ENCODE peak calls at places on chromosome 21, in ten cellular contexts. G is right cardiac atrium; W is CD8-positive, alpha-beta T cell; X is BE2C; O is cardiac muscle cell; J is psoas muscle; Y is small intestine; B is adrenal gland; H is left ventricle myocardium inferior; C is left lung. U is an unnamed sample. For H3K9me3, the result is how much of the 10 kb centered on the place peaks cover.

GRCh38 chr21:39000496-39000895 is 182.8 kb downstream of the PSMG1 start:
- DNase-seq in G (no peak), W (no peak), X (no peak), O (no peak), J (no peak), Y (no peak), B (no peak), H (no peak), C (peak), U (no peak)

GRCh38 chr21:37367758-37368535 is 1.4 kb downstream of the DYRK1A start:
- DNase-seq in G (peak), W (no peak), X (peak), O (peak), J (peak), Y (peak), B (peak), H (peak), C (peak), U (no peak)

GRCh38 chr21:42537106-42537742 is 23.6 kb downstream of the SLC37A1 start:
- DNase-seq in G (no peak), W (no peak), X (no peak), O (no peak), J (no peak), Y (peak), B (no peak), H (no peak), C (peak), U (no peak)

GRCh38 chr21:41256771-41257702 is 59.6 kb upstream of the FAM3B start:
- DNase-seq in G (no peak), W (no peak), X (no peak), O (no peak), J (no peak), Y (no peak), B (no peak), H (no peak), C (no peak), U (no peak)

GRCh38 chr21:39004776-39005605 is 178.3 kb downstream of the PSMG1 start:
- DNase-seq in G (peak), W (no peak), X (no peak), O (no peak), J (no peak), Y (no peak), B (no peak), H (peak), C (peak), U (no peak)

GRCh38 chr21:37868896-37869295 is 47.4 kb downstream of the KCNJ6 start:
- DNase-seq in G (no peak), W (no peak), X (no peak), O (no peak), J (no peak), Y (no peak), B (no peak), H (no peak), C (no peak), U (no peak)

GRCh38 chr21:20997633-20998455 is at the start of gene NCAM2:
- DNase-seq in G (peak), W (peak), X (peak), O (peak), J (peak), Y (peak), B (peak), H (peak), C (peak), U (no peak)

GRCh38 chr21:32389337-32390015 is 3.3 kb downstream of the URB1 start:
- DNase-seq in G (no peak), W (no peak), X (no peak), O (no peak), J (no peak), Y (no peak), B (no peak), H (no peak), C (no peak), U (no peak)

GRCh38 chr21:42744520-42745445 is 91.4 kb downstream of the PDE9A start:
- DNase-seq in G (no peak), W (no peak), X (no peak), O (no peak), J (no peak), Y (no peak), B (no peak), H (no peak), C (peak), U (no peak)

GRCh38 chr21:29372063-29372802 is 73.5 kb downstream of the BACH1 start:
- DNase-seq in G (no peak), W (peak), X (peak), O (peak), J (no peak), Y (peak), B (peak), H (no peak), C (no peak), U (peak)

GRCh38 chr21:32340863-32341848 is 42.5 kb downstream of the MRAP start:
- DNase-seq in G (no peak), W (no peak), X (no peak), O (no peak), J (no peak), Y (no peak), B (no peak), H (no peak), C (no peak), U (no peak)

GRCh38 chr21:46544003-46544402 is 60.9 kb downstream of the S100B start:
- DNase-seq in G (no peak), W (no peak), X (no peak), O (no peak), J (no peak), Y (no peak), B (no peak), H (no peak), C (no peak), U (no peak)

GRCh38 chr21:44259082-44259705 is 2.5 kb downstream of the DNMT3L start:
- DNase-seq in G (no peak), W (no peak), X (no peak), O (no peak), J (no peak), Y (no peak), B (no peak), H (no peak), C (no peak), U (no peak)

GRCh38 chr21:25791321-25791720 is 56.5 kb downstream of the GABPA start:
- DNase-seq in G (no peak), W (no peak), X (peak), O (no peak), J (no peak), Y (no peak), B (no peak), H (no peak), C (no peak), U (peak)

GRCh38 chr21:45590246-45590725 is 48.0 kb upstream of the SLC19A1 start:
- DNase-seq in G (peak), W (peak), X (peak), O (peak), J (peak), Y (peak), B (peak), H (peak), C (peak), U (no peak)

GRCh38 chr21:16792155-16792554 is 720.7 kb upstream of the CXADR start:
- DNase-seq in G (no peak), W (no peak), X (no peak), O (no peak), J (no peak), Y (no peak), B (no peak), H (no peak), C (no peak), U (no peak)

GRCh38 chr21:42539342-42539741 is 25.7 kb downstream of the SLC37A1 start:
- DNase-seq in G (no peak), W (no peak), X (no peak), O (no peak), J (no peak), Y (no peak), B (no peak), H (no peak), C (no peak), U (no peak)

GRCh38 chr21:42075686-42076471 is 4.8 kb downstream of the UMODL1 start:
- DNase-seq in G (no peak), W (no peak), X (no peak), O (no peak), J (no peak), Y (no peak), B (no peak), H (no peak), C (no peak), U (no peak)

GRCh38 chr21:20639026-20639425 is 359.2 kb upstream of the NCAM2 start:
- DNase-seq in G (no peak), W (no peak), X (no peak), O (no peak), J (no peak), Y (no peak), B (no peak), H (no peak), C (no peak), U (no peak)

GRCh38 chr21:42421018-42421793 is 17.5 kb downstream of the UBASH3A start:
- DNase-seq in G (no peak), W (no peak), X (no peak), O (no peak), J (no peak), Y (peak), B (no peak), H (no peak), C (no peak), U (no peak)

GRCh38 chr21:42010507-42011493 is 640 bp upstream of the ZBTB21 start:
- DNase-seq in G (peak), W (peak), X (peak), O (peak), J (peak), Y (peak), B (peak), H (no peak), C (no peak), U (no peak)

GRCh38 chr21:34528131-34528561 is 16.1 kb upstream of the KCNE1 start:
- DNase-seq in G (no peak), W (no peak), X (no peak), O (no peak), J (no peak), Y (no peak), B (no peak), H (no peak), C (no peak), U (no peak)

GRCh38 chr21:40386301-40386911 is 460.6 kb downstream of the DSCAM start:
- DNase-seq in G (peak), W (no peak), X (peak), O (peak), J (peak), Y (peak), B (peak), H (peak), C (peak), U (no peak)

GRCh38 chr21:39083377-39084008 is 99.8 kb downstream of the PSMG1 start:
- DNase-seq in G (no peak), W (no peak), X (no peak), O (no peak), J (no peak), Y (peak), B (no peak), H (no peak), C (peak), U (no peak)

GRCh38 chr21:46089285-46089684 is 8.6 kb upstream of the COL6A2 start:
- DNase-seq in G (no peak), W (no peak), X (no peak), O (no peak), J (no peak), Y (no peak), B (no peak), H (no peak), C (no peak), U (no peak)

GRCh38 chr21:41508415-41509205 is 652 bp upstream of the TMPRSS2 start:
- DNase-seq in G (no peak), W (no peak), X (no peak), O (no peak), J (no peak), Y (peak), B (no peak), H (no peak), C (no peak), U (no peak)

GRCh38 chr21:43974791-43975468 is 37.2 kb upstream of the TRAPPC10 start:
- DNase-seq in G (no peak), W (no peak), X (no peak), O (no peak), J (no peak), Y (no peak), B (no peak), H (no peak), C (no peak), U (no peak)

GRCh38 chr21:17783816-17784598 is 35.1 kb downstream of the C21orf91 start:
- DNase-seq in G (no peak), W (no peak), X (no peak), O (no peak), J (no peak), Y (peak), B (no peak), H (no peak), C (no peak), U (no peak)

GRCh38 chr21:15209224-15209623 is 144.4 kb upstream of the NRIP1 start:
- DNase-seq in G (no peak), W (no peak), X (no peak), O (no peak), J (no peak), Y (no peak), B (no peak), H (no peak), C (no peak), U (no peak)

GRCh38 chr21:45719177-45719802 is 75.8 kb downstream of the PCBP3 start:
- DNase-seq in G (no peak), W (no peak), X (no peak), O (no peak), J (no peak), Y (no peak), B (no peak), H (no peak), C (no peak), U (no peak)

GRCh38 chr21:37257526-37257966 is 9.6 kb downstream of the VPS26C start:
- DNase-seq in G (peak), W (no peak), X (peak), O (no peak), J (peak), Y (peak), B (peak), H (peak), C (peak), U (no peak)

GRCh38 chr21:14957836-14958235 is 107.0 kb downstream of the NRIP1 start:
- DNase-seq in G (no peak), W (no peak), X (no peak), O (no peak), J (no peak), Y (no peak), B (no peak), H (no peak), C (no peak), U (no peak)

GRCh38 chr21:43639470-43640178 is 19.7 kb downstream of the HSF2BP start:
- DNase-seq in G (no peak), W (no peak), X (no peak), O (no peak), J (no peak), Y (peak), B (no peak), H (no peak), C (no peak), U (no peak)

GRCh38 chr21:29730281-29730680 is 209.5 kb downstream of the GRIK1 start:
- DNase-seq in G (no peak), W (no peak), X (no peak), O (no peak), J (no peak), Y (no peak), B (no peak), H (no peak), C (no peak), U (no peak)

GRCh38 chr21:39441502-39442475 is 3.8 kb downstream of the LCA5L start:
- DNase-seq in G (no peak), W (no peak), X (peak), O (peak), J (no peak), Y (peak), B (peak), H (no peak), C (no peak), U (peak)

GRCh38 chr21:28923439-28923975 is 69.2 kb downstream of the LTN1 start:
- DNase-seq in G (no peak), W (no peak), X (no peak), O (no peak), J (no peak), Y (no peak), B (no peak), H (no peak), C (no peak), U (no peak)

GRCh38 chr21:40516336-40516735 is 330.6 kb downstream of the DSCAM start:
- DNase-seq in G (peak), W (no peak), X (no peak), O (peak), J (peak), Y (no peak), B (peak), H (peak), C (no peak), U (no peak)

GRCh38 chr21:15289896-15290841 is 225.4 kb upstream of the NRIP1 start:
- DNase-seq in G (no peak), W (no peak), X (peak), O (peak), J (peak), Y (peak), B (no peak), H (peak), C (peak), U (no peak)

GRCh38 chr21:7933923-7934322 is 2587.5 kb upstream of the TPTE start:
- DNase-seq in G (no peak), W (no peak), X (no peak), O (no peak), J (no peak), Y (no peak), B (no peak), H (no peak), C (no peak), U (no peak)
- H3K9me3 ChIP-seq in G (under half), W (under half), X (under half), O (half or more), J (half or more), Y (under half), B (half or more), H (under half), C (under half), U (half or more)

GRCh38 chr21:30984897-30985296 is 53.4 kb downstream of the KRTAP19-8 start:
- DNase-seq in G (no peak), W (no peak), X (no peak), O (no peak), J (no peak), Y (no peak), B (no peak), H (no peak), C (no peak), U (no peak)

GRCh38 chr21:30988706-30989105 is 49.6 kb downstream of the KRTAP19-8 start:
- DNase-seq in G (no peak), W (no peak), X (no peak), O (no peak), J (no peak), Y (no peak), B (no peak), H (no peak), C (no peak), U (no peak)

GRCh38 chr21:30994917-30995316 is 43.4 kb downstream of the KRTAP19-8 start:
- DNase-seq in G (no peak), W (no peak), X (no peak), O (no peak), J (no peak), Y (no peak), B (no peak), H (no peak), C (no peak), U (no peak)

GRCh38 chr21:30986966-30987365 is 51.3 kb downstream of the KRTAP19-8 start:
- DNase-seq in G (no peak), W (no peak), X (no peak), O (no peak), J (no peak), Y (no peak), B (no peak), H (no peak), C (no peak), U (no peak)

DNA sequence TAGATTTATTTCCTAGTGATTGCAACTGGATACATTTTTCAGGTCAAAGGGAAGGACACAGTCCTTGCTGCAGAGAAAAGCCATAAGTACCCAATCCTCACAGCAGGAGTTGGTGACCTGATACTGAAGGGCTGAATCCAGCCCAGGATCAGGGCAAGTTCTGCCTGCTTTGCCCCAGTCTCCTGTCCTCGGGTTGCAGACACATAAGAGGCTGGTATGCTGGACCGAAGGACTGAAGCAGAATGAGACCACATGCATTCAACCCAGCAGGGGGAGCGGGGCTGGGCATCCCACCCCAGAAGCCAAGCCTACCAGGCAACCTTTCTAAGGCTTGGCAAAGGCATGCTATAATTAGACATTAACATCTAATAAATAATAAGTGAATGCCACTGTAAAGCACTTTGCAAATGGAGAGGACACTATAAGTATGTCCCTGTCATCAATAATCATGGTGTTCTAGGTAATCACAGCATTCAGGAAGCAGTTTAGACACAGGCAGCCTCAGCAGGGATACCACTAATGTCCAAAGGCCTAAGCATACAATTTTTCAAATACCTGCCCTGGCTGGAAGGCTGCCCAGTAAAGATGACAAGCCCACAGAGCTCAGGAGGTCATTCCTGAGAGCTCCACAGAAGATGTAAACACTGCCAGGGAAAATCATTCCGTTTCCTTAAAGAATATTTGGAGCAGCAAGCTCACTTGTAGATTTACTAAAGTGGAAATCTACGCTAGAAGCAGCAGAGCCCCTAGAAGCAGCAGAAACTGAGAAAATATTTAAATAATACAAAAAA is 47.6 kb downstream of the KRTAP19-8 start:
- DNase-seq in G (no peak), W (no peak), X (no peak), O (no peak), J (no peak), Y (no peak), B (no peak), H (no peak), C (no peak), U (no peak)
- H3K9me3 ChIP-seq in G (under half), W (under half), X (under half), O (under half), J (under half), Y (under half), B (under half), H (under half), C (under half), U (under half)

DNA sequence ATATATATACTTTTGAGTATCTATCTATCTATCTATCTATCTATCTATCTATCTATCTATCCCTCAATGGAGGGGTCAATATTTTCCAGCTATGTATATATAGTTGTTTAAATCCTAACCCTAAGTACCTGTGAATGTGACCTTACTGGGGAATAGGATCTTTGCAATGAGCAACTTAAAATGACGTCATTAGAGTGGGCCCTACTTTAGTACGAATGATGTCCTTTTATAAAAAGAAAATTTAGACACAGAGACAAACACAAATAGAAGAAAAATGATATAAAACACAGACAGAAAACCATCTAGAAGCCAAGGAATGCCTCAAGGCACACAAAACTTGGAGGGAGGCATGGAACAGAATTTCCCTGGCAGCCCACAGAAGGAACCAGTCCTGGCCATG is 2283.7 kb downstream of the NCAM2 start:
- DNase-seq in G (no peak), W (no peak), X (no peak), O (no peak), J (no peak), Y (no peak), B (no peak), H (no peak), C (no peak), U (no peak)
- H3K9me3 ChIP-seq in G (under half), W (under half), X (under half), O (under half), J (under half), Y (under half), B (under half), H (under half), C (under half), U (under half)

DNA sequence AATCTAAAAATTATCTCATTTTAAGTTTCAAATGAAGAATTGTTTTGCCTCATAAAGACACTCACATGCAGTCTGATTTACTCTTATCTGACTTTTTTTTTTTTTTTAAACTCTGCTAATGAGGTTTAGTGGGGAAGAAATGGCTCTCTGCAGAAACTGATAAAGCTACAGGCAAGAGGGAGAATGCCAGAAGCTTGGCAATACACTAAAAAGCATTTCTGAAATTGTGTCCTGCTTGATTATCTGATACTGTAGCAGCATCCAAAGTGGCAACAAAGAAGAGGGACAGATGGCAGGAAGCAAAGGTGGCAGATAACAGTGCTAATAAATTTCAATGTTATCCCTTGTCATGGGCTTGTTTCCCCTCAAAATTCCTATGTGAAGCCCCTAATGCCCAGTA is 1744.9 kb downstream of the NCAM2 start:
- DNase-seq in G (no peak), W (no peak), X (peak), O (no peak), J (no peak), Y (no peak), B (no peak), H (no peak), C (no peak), U (no peak)
- H3K9me3 ChIP-seq in G (under half), W (under half), X (under half), O (under half), J (under half), Y (under half), B (under half), H (under half), C (under half), U (under half)

DNA sequence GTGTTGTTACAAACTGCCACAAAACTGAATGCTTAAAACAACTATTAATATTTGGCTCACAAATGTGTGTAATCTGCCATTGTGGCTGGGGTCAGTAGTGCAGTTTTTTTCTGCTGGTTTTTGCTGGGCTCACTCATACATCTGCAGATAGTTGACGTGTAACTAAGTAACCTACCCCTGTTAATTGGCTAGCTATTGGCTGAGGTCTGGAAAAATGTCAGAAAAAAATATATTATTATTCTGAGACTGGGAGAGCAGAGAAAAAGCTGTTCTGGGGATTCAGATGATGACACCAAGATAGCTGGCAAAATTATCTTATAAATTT is 616.0 kb upstream of the ADAMTS5 start:
- DNase-seq in G (no peak), W (no peak), X (no peak), O (no peak), J (no peak), Y (no peak), B (no peak), H (no peak), C (no peak), U (no peak)
- H3K9me3 ChIP-seq in G (under half), W (under half), X (under half), O (under half), J (under half), Y (under half), B (under half), H (under half), C (under half), U (under half)